ENCODE peak calls at places on chromosomes 3 and 15, in seven cellular contexts. Z is left ventricle myocardium inferior, F is Ammon's horn, P is heart left ventricle, V is T-helper 17 cell, A is T-helper 1 cell, E is foreskin fibroblast. T is an unnamed sample.

GRCh38 chr3:51671090-51672082 is at the start of gene TEX264:
- DNase-seq in Z (peak; percentile 89), F (peak; percentile 93), P (peak; percentile 94), V (peak; percentile 99), A (peak; percentile 94), E (peak; percentile 90), T (peak; percentile 92)

GRCh38 chr3:155809181-155809580 is 3.1 kb upstream of the C3orf33 start:
- DNase-seq in Z (no peak), F (no peak), P (no peak), V (no peak), A (no peak), E (no peak), T (no peak)

GRCh38 chr3:48434591-48435222 is 4.8 kb upstream of the PLXNB1 start:
- DNase-seq in Z (no peak), F (no peak), P (no peak), V (no peak), A (no peak), E (no peak), T (no peak)

GRCh38 chr15:74519311-74519710 is 21.7 kb upstream of the ARID3B start:
- DNase-seq in Z (no peak), F (no peak), P (no peak), V (no peak), A (no peak), E (no peak), T (no peak)

GRCh38 chr3:2354702-2355101 is 256.0 kb downstream of the CNTN4 start:
- DNase-seq in Z (no peak), F (peak; percentile 6), P (no peak), V (no peak), A (no peak), E (no peak), T (no peak)

GRCh38 chr15:19899021-19899824 is 642.4 kb downstream of the GOLGA6L6 start:
- DNase-seq in Z (no peak), F (no peak), P (no peak), V (no peak), A (no peak), E (no peak), T (no peak)

GRCh38 chr15:55893852-55894251 is 99.6 kb downstream of the NEDD4 start:
- DNase-seq in Z (no peak), F (no peak), P (no peak), V (no peak), A (no peak), E (no peak), T (no peak)

GRCh38 chr3:156005698-156006097 is 114.7 kb upstream of the KCNAB1 start:
- DNase-seq in Z (no peak), F (no peak), P (no peak), V (no peak), A (no peak), E (no peak), T (no peak)

GRCh38 chr3:169661567-169662214 is 1.8 kb downstream of the MECOM start:
- DNase-seq in Z (peak; percentile 41), F (no peak), P (peak; percentile 58), V (no peak), A (no peak), E (peak; percentile 36), T (no peak)

GRCh38 chr3:56125358-56126005 is 342.8 kb downstream of the ERC2 start:
- DNase-seq in Z (peak; percentile 33), F (no peak), P (peak; percentile 58), V (no peak), A (no peak), E (peak; percentile 91), T (no peak)

GRCh38 chr3:170584585-170585007 is 1.3 kb downstream of the SLC7A14 start:
- DNase-seq in Z (peak; percentile 62), F (peak; percentile 80), P (peak; percentile 65), V (peak; percentile 11), A (peak; percentile 14), E (peak; percentile 44), T (no peak)

GRCh38 chr3:186476044-186476468 is 68.1 kb downstream of the CRYGS start:
- DNase-seq in Z (no peak), F (peak; percentile 94), P (peak; percentile 39), V (no peak), A (no peak), E (no peak), T (no peak)

GRCh38 chr15:39213385-39213840 is 367.5 kb upstream of the THBS1 start:
- DNase-seq in Z (peak; percentile 29), F (peak; percentile 17), P (peak; percentile 86), V (no peak), A (no peak), E (peak; percentile 66), T (no peak)

GRCh38 chr3:133669949-133670524 is 8.3 kb upstream of the TOPBP1 start:
- DNase-seq in Z (no peak), F (no peak), P (no peak), V (no peak), A (no peak), E (no peak), T (no peak)

GRCh38 chr15:79918278-79918677 is 21.5 kb upstream of the MTHFS start:
- DNase-seq in Z (no peak), F (no peak), P (no peak), V (no peak), A (no peak), E (no peak), T (no peak)

GRCh38 chr3:156643729-156644389 is 30.5 kb upstream of the TIPARP start:
- DNase-seq in Z (no peak), F (peak; percentile 56), P (no peak), V (no peak), A (no peak), E (no peak), T (peak; percentile 8)

GRCh38 chr3:64975138-64975537 is 287.3 kb upstream of the ADAMTS9 start:
- DNase-seq in Z (peak; percentile 58), F (no peak), P (peak; percentile 57), V (no peak), A (no peak), E (no peak), T (no peak)

GRCh38 chr15:68930268-68931022 is at the start of gene SPESP1:
- DNase-seq in Z (peak; percentile 60), F (peak; percentile 4), P (peak; percentile 54), V (peak; percentile 37), A (peak; percentile 25), E (peak; percentile 44), T (peak; percentile 24)

GRCh38 chr15:70722266-70723123 is 40.9 kb downstream of the UACA start:
- DNase-seq in Z (no peak), F (peak; percentile 51), P (no peak), V (no peak), A (no peak), E (no peak), T (no peak)

GRCh38 chr3:61684386-61684785 is 123.0 kb downstream of the PTPRG start:
- DNase-seq in Z (no peak), F (no peak), P (no peak), V (no peak), A (no peak), E (no peak), T (no peak)

GRCh38 chr3:100427694-100428093 is 26.4 kb downstream of the LNP1 start:
- DNase-seq in Z (no peak), F (no peak), P (no peak), V (no peak), A (no peak), E (no peak), T (no peak)